ENCODE peak calls at places on chromosomes 11 and 22, in four cellular contexts. S, T, E and A are unnamed samples.

GRCh38 chr11:3735827-3736226 is 61.5 kb downstream of the NUP98 start:
- DNase-seq in S (no peak), T (no peak), E (no peak), A (no peak)

GRCh38 chr11:95924414-95924760 is 480 bp upstream of the MTMR2 start:
- DNase-seq in S (no peak), T (no peak), E (no peak), A (no peak)

GRCh38 chr22:44179989-44180705 is 578 bp upstream of the PARVG start:
- DNase-seq in S (no peak), T (no peak), E (no peak), A (no peak)

GRCh38 chr22:46241397-46242007 is 8.6 kb downstream of the CDPF1 start:
- DNase-seq in S (no peak), T (no peak), E (no peak), A (no peak)

GRCh38 chr11:129277216-129277838 is 85.2 kb upstream of the ARHGAP32 start:
- DNase-seq in S (no peak), T (no peak), E (no peak), A (no peak)

GRCh38 chr11:22787565-22788162 is 41.9 kb downstream of the SVIP start:
- DNase-seq in S (peak), T (no peak), E (no peak), A (no peak)

GRCh38 chr11:69968407-69969347 is 109.4 kb upstream of the ANO1 start:
- DNase-seq in S (no peak), T (no peak), E (no peak), A (no peak)

GRCh38 chr11:14384338-14384737 is 25.4 kb upstream of the RRAS2 start:
- DNase-seq in S (no peak), T (no peak), E (no peak), A (no peak)

GRCh38 chr11:9613830-9614762 is 40.6 kb downstream of the WEE1 start:
- DNase-seq in S (peak), T (peak), E (peak), A (peak)

GRCh38 chr11:62123669-62124185 is at the start of gene INCENP:
- DNase-seq in S (peak), T (peak), E (peak), A (peak)

GRCh38 chr11:134157451-134157850 is 66.3 kb downstream of the NCAPD3 start:
- DNase-seq in S (no peak), T (no peak), E (no peak), A (no peak)

GRCh38 chr11:15967966-15968365 is 388.4 kb downstream of the SOX6 start:
- DNase-seq in S (no peak), T (no peak), E (no peak), A (no peak)

GRCh38 chr11:57903441-57904123 is 120.1 kb upstream of the OR9Q1 start:
- DNase-seq in S (peak), T (no peak), E (no peak), A (no peak)